ENCODE peak calls at places on chromosome 4, in five cellular contexts. Q, E, H, I and O are unnamed samples.

GRCh38 chr4:6668391-6668790 is 25.3 kb upstream of the S100P start:
- DNase-seq in Q (peak), E (no peak), H (no peak), I (no peak), O (no peak)

GRCh38 chr4:84529169-84529751 is 30.2 kb upstream of the NKX6-1 start:
- DNase-seq in Q (peak), E (peak), H (no peak), I (no peak), O (no peak)

GRCh38 chr4:139625487-139625886 is 40.1 kb upstream of the MGST2 start:
- DNase-seq in Q (no peak), E (no peak), H (no peak), I (no peak), O (no peak)

GRCh38 chr4:169410839-169411770 is 140.3 kb upstream of the SH3RF1 start:
- DNase-seq in Q (peak), E (peak), H (no peak), I (no peak), O (peak)

GRCh38 chr4:176988226-176988625 is 195.5 kb upstream of the VEGFC start:
- DNase-seq in Q (peak), E (no peak), H (no peak), I (no peak), O (no peak)

GRCh38 chr4:6912412-6912811 is 2.8 kb downstream of the TBC1D14 start:
- DNase-seq in Q (no peak), E (no peak), H (no peak), I (no peak), O (no peak)

GRCh38 chr4:22500831-22501714 is 14.8 kb downstream of the ADGRA3 start:
- DNase-seq in Q (peak), E (no peak), H (no peak), I (no peak), O (no peak)

GRCh38 chr4:159015862-159016261 is 87.0 kb upstream of the RAPGEF2 start:
- DNase-seq in Q (peak), E (no peak), H (no peak), I (no peak), O (no peak)

GRCh38 chr4:52852696-52853095 is 9.4 kb upstream of the RASL11B start:
- DNase-seq in Q (no peak), E (no peak), H (no peak), I (no peak), O (no peak)

GRCh38 chr4:124936427-124936826 is 223.9 kb upstream of the ANKRD50 start:
- DNase-seq in Q (peak), E (no peak), H (no peak), I (peak), O (no peak)

GRCh38 chr4:87081826-87082225 is 138.6 kb downstream of the KLHL8 start:
- DNase-seq in Q (no peak), E (no peak), H (no peak), I (no peak), O (no peak)

GRCh38 chr4:183205682-183206081 is 106.6 kb downstream of the WWC2 start:
- DNase-seq in Q (no peak), E (no peak), H (no peak), I (no peak), O (no peak)

GRCh38 chr4:76212851-76213414 is 691 bp downstream of the SCARB2 start:
- DNase-seq in Q (peak), E (peak), H (no peak), I (no peak), O (no peak)

GRCh38 chr4:176883681-176884418 is 91.1 kb upstream of the VEGFC start:
- DNase-seq in Q (peak), E (no peak), H (no peak), I (no peak), O (no peak)

GRCh38 chr4:173319696-173320095 is 14.5 kb downstream of the HMGB2 start:
- DNase-seq in Q (peak), E (no peak), H (no peak), I (no peak), O (no peak)

GRCh38 chr4:98682719-98683118 is 24.3 kb upstream of the TSPAN5 start:
- DNase-seq in Q (peak), E (no peak), H (no peak), I (no peak), O (no peak)

GRCh38 chr4:87150498-87151261 is 69.7 kb downstream of the KLHL8 start:
- DNase-seq in Q (peak), E (peak), H (peak), I (peak), O (peak)

GRCh38 chr4:148664636-148665035 is 222.4 kb upstream of the NR3C2 start:
- DNase-seq in Q (no peak), E (no peak), H (no peak), I (no peak), O (no peak)

GRCh38 chr4:47490550-47490949 is 5.5 kb downstream of the ATP10D start:
- DNase-seq in Q (peak), E (peak), H (no peak), I (no peak), O (no peak)

GRCh38 chr4:8238515-8239053 is 31.0 kb upstream of the HTRA3 start:
- DNase-seq in Q (no peak), E (no peak), H (no peak), I (no peak), O (no peak)

GRCh38 chr4:22091906-22092305 is 143.3 kb upstream of the KCNIP4 start:
- DNase-seq in Q (no peak), E (no peak), H (no peak), I (no peak), O (no peak)

GRCh38 chr4:181157647-181158046 is 1085.6 kb upstream of the TENM3 start:
- DNase-seq in Q (no peak), E (peak), H (no peak), I (no peak), O (no peak)

GRCh38 chr4:83454626-83455025 is 997 bp downstream of the HELQ start:
- DNase-seq in Q (peak), E (no peak), H (no peak), I (no peak), O (no peak)

GRCh38 chr4:147381749-147382148 is 99.1 kb upstream of the EDNRA start:
- DNase-seq in Q (no peak), E (no peak), H (no peak), I (no peak), O (no peak)

GRCh38 chr4:86498560-86499166 is 95.5 kb upstream of the PTPN13 start:
- DNase-seq in Q (peak), E (peak), H (peak), I (no peak), O (no peak)

GRCh38 chr4:87041142-87041541 is 106.3 kb downstream of the AFF1 start:
- DNase-seq in Q (peak), E (no peak), H (no peak), I (no peak), O (no peak)

GRCh38 chr4:127479031-127479622 is 153.6 kb upstream of the INTU start:
- DNase-seq in Q (peak), E (peak), H (no peak), I (no peak), O (no peak)

GRCh38 chr4:96103086-96103485 is 263.2 kb downstream of the PDHA2 start:
- DNase-seq in Q (no peak), E (no peak), H (no peak), I (no peak), O (no peak)

GRCh38 chr4:19615086-19615689 is 636.5 kb upstream of the SLIT2 start:
- DNase-seq in Q (no peak), E (peak), H (no peak), I (no peak), O (no peak)

GRCh38 chr4:17186916-17187315 is 288.5 kb upstream of the LDB2 start:
- DNase-seq in Q (no peak), E (no peak), H (no peak), I (no peak), O (no peak)

GRCh38 chr4:16643852-16644251 is 254.6 kb downstream of the LDB2 start:
- DNase-seq in Q (no peak), E (no peak), H (no peak), I (no peak), O (no peak)

GRCh38 chr4:108933046-108933445 is 170.2 kb upstream of the ETNPPL start:
- DNase-seq in Q (no peak), E (no peak), H (no peak), I (no peak), O (no peak)

GRCh38 chr4:24104173-24104572 is 214.3 kb upstream of the PPARGC1A start:
- DNase-seq in Q (peak), E (no peak), H (no peak), I (no peak), O (no peak)

GRCh38 chr4:123832173-123833026 is 435.8 kb downstream of the SPRY1 start:
- DNase-seq in Q (peak), E (no peak), H (no peak), I (peak), O (no peak)

GRCh38 chr4:140637836-140638235 is 69.1 kb upstream of the UCP1 start:
- DNase-seq in Q (peak), E (peak), H (no peak), I (no peak), O (peak)
- TF ChIP-seq CTCF in Q (peak), E (peak), H (peak), I (no peak), O (peak)

GRCh38 chr4:102823464-102823863 is 3.9 kb downstream of the UBE2D3 start:
- DNase-seq in Q (no peak), E (no peak), H (no peak), I (no peak), O (no peak)
- H3K4me3 ChIP-seq in Q (peak), E (peak), H (no peak), I (peak), O (peak)

DNA sequence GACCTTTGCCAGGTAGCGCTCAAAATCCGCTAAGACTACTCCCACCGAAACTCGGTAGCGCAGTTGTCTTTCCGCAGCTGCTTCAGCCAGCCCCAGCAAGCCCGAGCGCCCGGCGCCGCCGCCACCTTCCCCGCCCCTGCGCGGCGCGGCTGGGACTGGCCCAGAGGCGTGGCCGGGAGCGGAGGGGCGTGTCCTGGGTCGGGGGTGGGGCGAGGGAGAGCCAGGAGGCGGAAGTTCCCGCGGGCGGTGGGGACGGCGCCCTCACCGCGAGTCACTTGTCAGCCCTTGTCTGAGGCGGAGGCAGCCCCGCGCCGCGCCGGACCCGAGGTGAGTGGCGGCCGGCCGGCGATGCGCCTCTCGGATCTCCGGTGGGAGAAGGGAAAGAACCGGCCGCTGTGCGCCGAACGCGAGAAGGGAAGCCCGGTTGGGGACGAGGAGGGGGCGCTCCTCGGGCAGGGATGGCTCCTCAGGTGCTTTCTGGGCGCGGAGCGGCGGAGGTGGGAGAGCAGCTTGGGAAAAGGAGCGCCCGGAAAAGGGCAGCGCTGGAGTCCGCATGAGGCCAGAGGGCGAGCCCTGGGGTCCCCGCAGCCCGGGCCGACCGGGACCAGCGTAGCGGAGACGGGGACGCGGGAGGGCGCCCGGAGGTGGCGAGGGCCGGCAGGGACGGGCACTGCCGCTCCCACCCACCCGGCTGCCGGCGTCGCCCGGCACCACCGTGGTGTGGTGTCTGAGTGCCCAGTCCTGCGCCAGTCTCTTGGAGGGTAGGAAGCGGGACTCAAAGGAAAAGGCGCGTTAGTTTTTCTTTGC is at the start of gene PDLIM5:
- DNase-seq in Q (peak), E (peak), H (peak), I (peak), O (peak)
- TF ChIP-seq CTCF in Q (no peak), E (peak), H (no peak), I (no peak), O (no peak)

GRCh38 chr4:120843840-120844527 is 78.5 kb downstream of the PRDM5 start:
- DNase-seq in Q (no peak), E (no peak), H (no peak), I (no peak), O (no peak)
- H3K4me3 ChIP-seq in Q (no peak), E (no peak), H (no peak), I (no peak), O (no peak)

GRCh38 chr4:70240192-70240591 is 2.2 kb upstream of the CSN3 start:
- DNase-seq in Q (no peak), E (no peak), H (no peak), I (no peak), O (no peak)

GRCh38 chr4:70239497-70239896 is 2.9 kb upstream of the CSN3 start:
- DNase-seq in Q (no peak), E (no peak), H (no peak), I (no peak), O (no peak)

DNA sequence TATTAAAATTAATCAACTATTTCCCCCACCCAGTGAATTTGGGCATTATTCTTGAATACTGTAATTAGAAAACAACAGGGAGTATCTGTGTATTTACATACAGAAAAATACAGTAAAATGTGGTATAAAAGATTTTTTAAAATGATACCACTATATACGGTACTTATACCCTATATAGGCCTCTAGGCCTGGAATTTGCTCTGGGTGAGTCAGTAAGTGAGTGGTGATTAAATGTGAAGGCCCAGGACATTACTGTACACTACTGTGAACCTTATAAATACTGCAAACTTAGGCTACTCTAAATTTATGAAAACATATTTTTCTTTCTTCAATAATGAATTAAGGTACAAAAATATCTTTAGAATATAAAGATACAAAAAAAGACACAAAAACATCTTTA is 6.3 kb upstream of the CSN3 start:
- DNase-seq in Q (no peak), E (no peak), H (no peak), I (no peak), O (no peak)
- TF ChIP-seq CTCF in Q (no peak), E (no peak), H (no peak), I (no peak), O (no peak)

GRCh38 chr4:186666750-186667149 is 56.9 kb downstream of the FAT1 start:
- DNase-seq in Q (peak), E (no peak), H (no peak), I (no peak), O (no peak)

GRCh38 chr4:186669159-186669720 is 54.4 kb downstream of the FAT1 start:
- DNase-seq in Q (peak), E (no peak), H (peak), I (no peak), O (no peak)

GRCh38 chr4:186666252-186666651 is 57.4 kb downstream of the FAT1 start:
- DNase-seq in Q (peak), E (no peak), H (no peak), I (no peak), O (no peak)

DNA sequence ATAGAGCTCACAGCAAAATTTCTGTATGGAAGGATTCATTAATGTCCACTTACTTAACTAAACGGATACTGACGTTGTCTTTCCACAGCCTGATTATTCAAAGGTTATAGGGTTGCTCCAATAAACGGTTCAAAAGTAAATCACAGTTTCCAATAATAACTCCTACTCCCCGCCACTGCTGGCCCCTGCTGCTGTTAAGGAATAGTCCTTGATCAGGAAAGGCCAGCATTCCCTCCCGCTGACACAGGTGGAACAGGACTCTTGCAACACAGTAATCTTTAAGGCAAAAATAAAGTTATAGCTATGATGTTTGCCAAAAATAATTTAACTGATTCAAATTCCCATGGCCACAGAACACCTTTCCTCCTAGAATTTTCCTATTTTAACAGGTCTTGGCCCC is 53.9 kb downstream of the FAT1 start:
- DNase-seq in Q (no peak), E (no peak), H (no peak), I (no peak), O (no peak)
- H3K4me3 ChIP-seq in Q (no peak), E (no peak), H (no peak), I (no peak), O (no peak)

GRCh38 chr4:146040623-146041022 is 102.0 kb upstream of the ZNF827 start:
- DNase-seq in Q (no peak), E (no peak), H (no peak), I (no peak), O (no peak)
- TF ChIP-seq CTCF in Q (no peak), E (no peak), H (no peak), I (no peak), O (no peak)

GRCh38 chr4:141771889-141772830 is 135.8 kb downstream of the IL15 start:
- DNase-seq in Q (no peak), E (peak), H (no peak), I (no peak), O (no peak)

GRCh38 chr4:141768954-141769353 is 132.6 kb downstream of the IL15 start:
- DNase-seq in Q (peak), E (no peak), H (no peak), I (no peak), O (no peak)

GRCh38 chr4:141772838-141773237 is 136.5 kb downstream of the IL15 start:
- DNase-seq in Q (no peak), E (no peak), H (no peak), I (no peak), O (no peak)
- H3K4me3 ChIP-seq in Q (no peak), E (peak), H (no peak), I (no peak), O (no peak)